ENCODE peak calls at places on chromosomes 16 and 17, in six cellular contexts. T, C, O, W, U and H are unnamed samples.
A peak's percentile ranks its signal among the peaks of the same experiment; 100 is the strongest.

GRCh38 chr16:82229800-82230619 is 60.0 kb upstream of the MPHOSPH6 start:
- DNase-seq in W (peak; percentile 88), O (peak; percentile 35), U (peak; percentile 68), T (peak; percentile 85), C (peak; percentile 49), H (peak; percentile 18)

GRCh38 chr17:1724869-1725641 is 551 bp downstream of the WDR81 start:
- DNase-seq in O (no peak), U (no peak), C (peak; percentile 53), W (no peak), T (peak; percentile 37), H (no peak)

GRCh38 chr17:49148171-49148570 is 15.6 kb downstream of the B4GALNT2 start:
- DNase-seq in T (no peak), U (no peak), C (no peak), O (no peak), W (no peak), H (no peak)

GRCh38 chr16:54437921-54438320 is 151.3 kb upstream of the IRX3 start:
- DNase-seq in T (no peak), W (no peak), C (no peak), U (no peak), O (no peak), H (no peak)

GRCh38 chr16:2027024-2028010 is 615 bp downstream of the NHERF2 start:
- DNase-seq in O (no peak), T (no peak), C (peak; percentile 46), U (peak; percentile 73), W (peak; percentile 57), H (peak; percentile 14)

GRCh38 chr17:41687828-41688640 is 651 bp upstream of the EIF1 start:
- DNase-seq in U (no peak), O (no peak), C (peak; percentile 63), W (peak; percentile 32), T (no peak), H (no peak)

GRCh38 chr16:81723098-81723723 is 55.9 kb upstream of the PLCG2 start:
- DNase-seq in O (no peak), W (peak; percentile 68), U (peak; percentile 78), T (peak; percentile 87), C (peak; percentile 86), H (peak; percentile 65)

GRCh38 chr17:7587831-7588230 is 2.1 kb downstream of the SOX15 start:
- DNase-seq in U (no peak), T (no peak), W (no peak), C (no peak), O (no peak), H (no peak)

GRCh38 chr17:17818088-17818526 is 18.7 kb downstream of the SREBF1 start:
- DNase-seq in U (peak; percentile 69), W (peak; percentile 47), C (no peak), O (no peak), T (peak; percentile 38), H (no peak)

GRCh38 chr16:35724551-35724950 is 2265.1 kb downstream of the TP53TG3F start:
- DNase-seq in U (no peak), C (no peak), W (no peak), T (no peak), O (no peak), H (no peak)

GRCh38 chr16:50602126-50602525 is 53.9 kb downstream of the NKD1 start:
- DNase-seq in T (no peak), U (no peak), C (no peak), W (no peak), O (no peak), H (no peak)

GRCh38 chr16:592518-593306 is 2.8 kb downstream of the RAB40C start:
- DNase-seq in T (no peak), C (peak; percentile 78), W (peak; percentile 7), U (no peak), O (no peak), H (no peak)